ENCODE peak calls at places on chromosomes 16 and 17, in five cellular contexts. B is CD8-positive, alpha-beta T cell; S is cardiac fibroblast; U is A549; F is Calu3. X is an unnamed sample.

GRCh38 chr17:82520041-82520910 is 744 bp downstream of the FOXK2 start:
- DNase-seq in F (no peak), U (no peak), B (peak; percentile 8), S (peak; percentile 32), X (peak; percentile 34)

GRCh38 chr17:60896996-60897395 is 219.3 kb downstream of the BCAS3 start:
- DNase-seq in F (no peak), S (no peak), B (no peak), U (no peak), X (no peak)

GRCh38 chr17:63399316-63399715 is 46.8 kb downstream of the CYB561 start:
- DNase-seq in B (no peak), U (no peak), S (peak; percentile 73), F (no peak), X (no peak)

GRCh38 chr17:39195568-39196160 is 1.8 kb downstream of the CACNB1 start:
- DNase-seq in S (peak; percentile 27), U (no peak), F (no peak), B (no peak), X (no peak)

GRCh38 chr17:17422641-17423040 is 54.2 kb upstream of the MED9 start:
- DNase-seq in F (no peak), U (no peak), S (no peak), B (no peak), X (no peak)

GRCh38 chr17:21029032-21029431 is 13.8 kb downstream of the USP22 start:
- DNase-seq in S (peak; percentile 66), B (no peak), F (no peak), U (peak; percentile 30), X (no peak)

GRCh38 chr17:49266233-49266632 is 35.6 kb upstream of the PHOSPHO1 start:
- DNase-seq in F (no peak), S (no peak), U (no peak), B (no peak), X (no peak)

GRCh38 chr16:75306102-75306762 is 54.8 kb upstream of the BCAR1 start:
- DNase-seq in F (peak; percentile 50), B (no peak), S (peak; percentile 16), U (peak; percentile 88), X (no peak)

GRCh38 chr16:51408357-51408756 is 257.3 kb upstream of the SALL1 start:
- DNase-seq in F (peak; percentile 70), S (no peak), B (no peak), U (peak; percentile 30), X (no peak)

GRCh38 chr17:42081516-42082129 is 16.6 kb downstream of the ZNF385C start:
- DNase-seq in B (no peak), U (no peak), F (no peak), S (no peak), X (no peak)

GRCh38 chr17:78588258-78589030 is 11.2 kb upstream of the DNAH17 start:
- DNase-seq in U (no peak), S (no peak), F (no peak), B (no peak), X (no peak)
- TF ChIP-seq CTCF in U (no peak), S (no peak), F (no peak), B (no peak), X (no peak)

GRCh38 chr16:520847-521246 is 6.7 kb upstream of the CAPN15 start:
- DNase-seq in F (no peak), U (no peak), S (no peak), B (no peak), X (no peak)

GRCh38 chr16:519841-520687 is 7.4 kb upstream of the CAPN15 start:
- DNase-seq in U (no peak), S (no peak), F (no peak), B (no peak), X (no peak)

GRCh38 chr16:522320-523096 is 5.0 kb upstream of the CAPN15 start:
- DNase-seq in U (no peak), B (no peak), S (no peak), F (no peak), X (no peak)

GRCh38 chr16:523097-523741 is 4.3 kb upstream of the CAPN15 start:
- DNase-seq in F (no peak), S (no peak), U (no peak), B (no peak), X (no peak)

DNA sequence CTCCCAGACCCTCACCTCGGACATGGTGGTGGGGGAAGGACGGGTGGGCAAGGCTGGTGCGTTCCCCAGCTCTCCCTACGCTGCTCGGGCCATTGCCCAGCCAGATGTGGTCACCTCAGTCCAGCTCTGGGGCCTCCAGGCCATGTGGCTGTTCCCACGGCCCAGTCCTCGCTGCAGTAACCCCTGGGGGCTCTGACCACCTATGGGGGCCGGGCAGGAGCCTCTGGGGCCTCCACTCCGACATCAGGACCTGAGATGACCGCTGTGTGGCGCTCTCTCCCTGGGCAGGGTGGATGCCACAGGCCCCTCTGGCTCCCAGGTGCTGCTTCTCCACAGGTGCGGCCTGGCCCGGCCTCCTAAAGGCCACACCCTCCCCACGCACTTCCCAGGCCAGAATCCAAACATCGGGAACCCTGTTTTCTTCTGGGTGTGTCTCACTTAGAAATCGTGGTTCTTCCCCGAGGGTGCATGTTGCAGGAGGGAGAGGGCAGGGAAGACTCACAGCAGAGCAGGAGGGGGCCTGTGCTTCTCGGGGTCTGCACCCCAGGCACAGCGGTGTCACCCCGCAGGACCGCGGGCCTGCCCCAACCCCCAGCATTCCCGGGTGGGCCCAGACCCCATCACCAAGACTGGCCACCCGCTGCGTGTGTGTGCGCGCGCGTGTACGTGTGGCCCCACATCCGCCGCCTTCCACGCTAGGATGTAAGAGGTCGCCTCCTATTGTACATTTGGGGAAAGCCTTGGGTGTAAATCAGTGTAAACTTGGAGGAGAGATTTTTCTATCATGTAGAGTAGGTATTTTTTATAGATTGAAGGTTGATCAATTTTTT is 5.9 kb upstream of the CAPN15 start:
- DNase-seq in F (peak; percentile 65), B (no peak), S (no peak), U (no peak), X (no peak)
- TF ChIP-seq CTCF in F (peak; percentile 41), B (no peak), S (no peak), U (no peak), X (no peak)

DNA sequence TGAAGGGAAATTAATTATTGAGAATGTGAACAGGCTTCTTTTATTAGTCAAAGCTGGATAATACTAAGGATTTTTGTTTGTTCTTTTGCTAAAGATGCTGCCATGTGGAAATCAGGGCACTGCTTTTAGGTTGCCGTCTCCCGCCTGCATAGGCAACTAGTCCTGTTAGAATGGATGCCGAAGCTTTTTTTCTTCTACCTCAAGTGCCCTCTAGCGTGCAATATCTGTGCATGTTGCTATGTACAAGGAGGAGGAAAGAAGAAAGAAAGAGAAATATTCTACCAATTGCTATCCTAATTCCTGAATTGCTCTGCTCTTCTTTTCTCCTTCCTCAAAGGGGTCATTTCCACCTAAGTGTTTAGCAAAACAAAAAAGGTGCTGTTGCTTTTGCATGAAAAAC is 5.2 kb upstream of the CDH8 start:
- DNase-seq in S (peak; percentile 1), B (no peak), U (peak; percentile 53), F (peak; percentile 3), X (peak; percentile 87)
- TF ChIP-seq CTCF in S (peak; percentile 41), B (no peak), U (peak; percentile 51), F (no peak), X (peak; percentile 79)

GRCh38 chr17:56834380-56835258 is 668 bp downstream of the DGKE start:
- DNase-seq in S (peak; percentile 22), U (peak; percentile 69), F (peak; percentile 62), B (peak; percentile 58), X (no peak)
- TF ChIP-seq CTCF in S (no peak), U (no peak), F (no peak), B (peak; percentile 13), X (no peak)

GRCh38 chr16:60991886-60992285 is 1044.4 kb downstream of the CDH8 start:
- DNase-seq in B (no peak), S (no peak), U (no peak), F (no peak), X (peak; percentile 22)
- TF ChIP-seq CTCF in B (no peak), S (no peak), U (no peak), F (no peak), X (peak; percentile 46)

GRCh38 chr17:53032861-53033271 is 789.9 kb upstream of the KIF2B start:
- DNase-seq in B (no peak), U (peak; percentile 65), S (peak; percentile 73), F (peak; percentile 8), X (peak; percentile 86)
- TF ChIP-seq CTCF in B (no peak), U (peak; percentile 9), S (no peak), F (no peak), X (peak; percentile 71)

DNA sequence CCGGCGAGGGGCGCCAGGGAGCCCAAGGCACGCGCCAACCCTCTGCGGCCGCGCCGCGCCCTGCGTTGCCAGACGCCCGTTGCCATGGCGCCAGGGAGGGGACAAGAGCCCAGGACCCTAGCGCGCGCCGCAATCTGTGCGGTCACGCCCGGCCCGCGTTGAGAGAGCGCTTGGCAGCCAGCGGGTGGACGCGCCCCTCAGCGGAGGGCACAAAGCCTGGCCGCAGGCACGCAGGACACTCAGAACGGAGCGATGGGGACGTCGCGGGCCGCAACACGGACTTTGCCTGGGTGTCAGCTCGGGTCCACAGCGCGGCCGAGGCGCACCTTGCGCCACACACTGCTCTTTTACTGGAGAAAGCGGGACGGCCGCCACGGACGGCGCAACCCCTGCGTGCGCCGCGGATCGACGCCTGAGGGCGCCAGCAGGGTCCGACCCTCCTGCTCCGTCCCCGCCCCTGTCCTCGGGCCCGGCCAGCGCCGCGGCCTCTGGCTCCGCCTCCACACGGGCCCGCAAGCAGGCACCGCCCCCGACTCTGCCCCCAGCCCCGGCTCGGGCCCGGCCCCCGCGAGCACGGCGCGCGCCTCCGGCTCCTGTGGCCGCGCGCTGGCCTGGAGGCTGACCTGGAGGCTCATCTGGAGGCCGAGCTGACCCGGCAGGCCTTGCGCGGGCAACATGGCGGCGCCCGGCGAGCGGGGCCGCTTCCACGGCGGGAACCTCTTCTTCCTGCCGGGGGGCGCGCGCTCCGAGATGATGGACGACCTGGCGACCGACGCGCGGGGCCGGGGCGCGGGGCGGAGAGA is at the start of gene GFER:
- DNase-seq in F (peak; percentile 98), U (peak; percentile 96), B (peak; percentile 57), S (peak; percentile 97), X (peak; percentile 87)
- TF ChIP-seq CTCF in F (peak; percentile 55), U (peak; percentile 50), B (no peak), S (peak; percentile 28), X (peak; percentile 45)

GRCh38 chr17:78708510-78708973 is 73.5 kb downstream of the CYTH1 start:
- DNase-seq in U (peak; percentile 92), F (peak; percentile 76), S (peak; percentile 89), B (peak; percentile 39), X (peak; percentile 83)
- TF ChIP-seq CTCF in U (peak; percentile 99), F (peak; percentile 77), S (peak; percentile 93), B (peak; percentile 84), X (peak; percentile 96)

GRCh38 chr17:56653877-56654276 is 60.4 kb downstream of the NOG start:
- DNase-seq in S (peak; percentile 14), B (peak; percentile 42), F (peak; percentile 44), U (peak; percentile 72), X (peak; percentile 80)
- TF ChIP-seq CTCF in S (peak; percentile 23), B (peak; percentile 56), F (peak; percentile 29), U (peak; percentile 41), X (peak; percentile 65)

DNA sequence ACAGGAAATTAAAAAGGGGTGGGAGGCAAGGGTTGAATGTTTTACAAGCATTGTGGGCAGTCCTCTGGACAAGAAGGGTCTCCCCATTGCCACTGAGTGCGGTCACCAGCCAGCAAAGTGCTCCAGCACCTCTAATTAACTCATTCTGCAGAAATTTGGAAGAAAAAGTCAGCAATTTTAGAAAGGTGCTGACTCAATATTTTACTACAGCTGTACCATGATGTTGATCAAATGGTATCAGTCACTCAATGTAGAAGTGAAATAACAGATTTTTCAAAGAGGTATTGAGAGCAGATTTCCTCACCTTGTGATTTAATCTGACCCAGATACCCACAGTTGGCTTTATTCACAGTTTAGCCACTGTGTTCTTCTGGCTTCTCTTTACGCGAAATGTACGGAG is 96.7 kb downstream of the PMP22 start:
- DNase-seq in S (no peak), U (no peak), B (no peak), F (no peak), X (no peak)
- TF ChIP-seq CTCF in S (no peak), U (no peak), B (no peak), F (no peak), X (no peak)

X was measured in A673.